ENCODE peak calls at places on chromosomes 5 and 9, in eight cellular contexts. One of them, this sample, is unnamed.

GRCh38 chr9:37010976-37011375 is 23.1 kb downstream of the PAX5 start:
- DNase-seq in pancreas: no peak
- DNase-seq in right atrium auricular region: no peak
- DNase-seq in AG04450: no peak
- DNase-seq in A549: no peak
- DNase-seq in AG10803: no peak
- DNase-seq in cardiac muscle cell: no peak
- DNase-seq in HCT116: no peak
- DNase-seq in this sample: no peak

GRCh38 chr5:172583931-172584511 is 57.0 kb upstream of the NEURL1B start:
- DNase-seq in AG04450: no peak
- DNase-seq in right atrium auricular region: peak
- DNase-seq in pancreas: no peak
- DNase-seq in AG10803: no peak
- DNase-seq in cardiac muscle cell: peak
- DNase-seq in HCT116: no peak
- DNase-seq in A549: no peak
- DNase-seq in this sample: no peak

GRCh38 chr9:111483419-111483861 is 743 bp downstream of the ECPAS start:
- DNase-seq in A549: no peak
- DNase-seq in cardiac muscle cell: no peak
- DNase-seq in AG04450: no peak
- DNase-seq in right atrium auricular region: no peak
- DNase-seq in pancreas: no peak
- DNase-seq in HCT116: no peak
- DNase-seq in AG10803: no peak
- DNase-seq in this sample: no peak

GRCh38 chr5:137657073-137657472 is 78.8 kb downstream of the KLHL3 start:
- DNase-seq in AG04450: no peak
- DNase-seq in HCT116: no peak
- DNase-seq in pancreas: no peak
- DNase-seq in AG10803: no peak
- DNase-seq in right atrium auricular region: no peak
- DNase-seq in A549: no peak
- DNase-seq in cardiac muscle cell: no peak
- DNase-seq in this sample: no peak

GRCh38 chr9:130453487-130453886 is 8.7 kb downstream of the ASS1 start:
- DNase-seq in A549: no peak
- DNase-seq in cardiac muscle cell: peak
- DNase-seq in HCT116: no peak
- DNase-seq in AG10803: no peak
- DNase-seq in pancreas: peak
- DNase-seq in right atrium auricular region: no peak
- DNase-seq in AG04450: no peak
- DNase-seq in this sample: no peak

GRCh38 chr5:6262651-6263363 is 115.5 kb downstream of the MED10 start:
- DNase-seq in HCT116: no peak
- DNase-seq in pancreas: no peak
- DNase-seq in AG10803: no peak
- DNase-seq in A549: no peak
- DNase-seq in AG04450: no peak
- DNase-seq in cardiac muscle cell: no peak
- DNase-seq in right atrium auricular region: no peak
- DNase-seq in this sample: no peak

GRCh38 chr5:52757991-52758390 is 29.7 kb upstream of the ITGA1 start:
- DNase-seq in A549: no peak
- DNase-seq in HCT116: no peak
- DNase-seq in AG04450: no peak
- DNase-seq in pancreas: no peak
- DNase-seq in right atrium auricular region: no peak
- DNase-seq in cardiac muscle cell: no peak
- DNase-seq in AG10803: no peak
- DNase-seq in this sample: no peak

GRCh38 chr5:59486508-59486907 is 407.0 kb downstream of the PDE4D start:
- DNase-seq in cardiac muscle cell: no peak
- DNase-seq in pancreas: no peak
- DNase-seq in AG10803: no peak
- DNase-seq in right atrium auricular region: no peak
- DNase-seq in AG04450: no peak
- DNase-seq in A549: no peak
- DNase-seq in HCT116: no peak
- DNase-seq in this sample: no peak

GRCh38 chr5:55303238-55303690 is 4.2 kb downstream of the DHX29 start:
- DNase-seq in cardiac muscle cell: peak
- DNase-seq in HCT116: no peak
- DNase-seq in AG04450: peak
- DNase-seq in pancreas: no peak
- DNase-seq in AG10803: peak
- DNase-seq in right atrium auricular region: no peak
- DNase-seq in A549: no peak
- DNase-seq in this sample: no peak

GRCh38 chr9:121835581-121836381 is 184.3 kb downstream of the DAB2IP start:
- DNase-seq in pancreas: no peak
- DNase-seq in AG10803: no peak
- DNase-seq in cardiac muscle cell: no peak
- DNase-seq in AG04450: no peak
- DNase-seq in HCT116: no peak
- DNase-seq in right atrium auricular region: no peak
- DNase-seq in A549: no peak
- DNase-seq in this sample: no peak

GRCh38 chr9:79390077-79390673 is 181.6 kb upstream of the TLE4 start:
- DNase-seq in pancreas: no peak
- DNase-seq in AG10803: peak
- DNase-seq in AG04450: peak
- DNase-seq in right atrium auricular region: no peak
- DNase-seq in HCT116: no peak
- DNase-seq in A549: no peak
- DNase-seq in cardiac muscle cell: no peak
- DNase-seq in this sample: no peak

DNA sequence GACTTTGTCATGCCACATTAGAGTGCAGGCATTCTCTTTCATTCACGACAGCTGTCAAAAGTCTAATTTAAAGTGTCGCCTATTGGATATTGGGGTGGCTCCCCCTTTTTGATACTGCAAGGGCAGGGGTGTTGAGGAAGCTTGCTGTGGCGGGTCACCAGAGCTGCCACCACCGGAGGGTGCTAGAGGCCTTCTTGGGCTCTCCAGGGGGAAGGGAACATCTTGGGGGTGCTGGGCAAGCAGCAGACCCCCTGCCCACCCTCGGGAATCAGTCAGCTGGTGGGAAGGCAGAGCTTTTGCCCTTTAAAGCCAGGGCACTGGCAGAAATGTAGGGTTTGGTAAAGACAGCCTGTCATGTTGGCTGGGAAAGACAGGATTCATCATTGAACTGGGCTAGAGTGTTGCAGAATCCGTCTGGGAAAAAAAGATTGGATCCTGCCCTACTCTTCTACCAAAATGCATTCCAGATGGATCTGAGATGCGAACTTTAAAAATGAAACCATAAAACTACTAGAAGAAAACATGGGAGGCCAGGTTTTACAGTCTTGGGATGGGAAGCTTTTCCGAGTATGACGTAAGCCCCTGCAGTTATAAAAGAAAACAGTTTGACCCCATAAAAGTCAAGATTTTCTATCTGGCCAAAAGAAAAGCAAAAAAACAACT is 22.3 kb downstream of the COL5A1 start:
- DNase-seq in AG04450: no peak
- DNase-seq in pancreas: no peak
- DNase-seq in A549: no peak
- DNase-seq in AG10803: peak
- DNase-seq in HCT116: no peak
- DNase-seq in cardiac muscle cell: no peak
- DNase-seq in right atrium auricular region: no peak
- DNase-seq in this sample: no peak
- TF ChIP-seq CTCF in AG04450: peak
- TF ChIP-seq CTCF in pancreas: no peak
- TF ChIP-seq CTCF in A549: peak
- TF ChIP-seq CTCF in AG10803: peak
- TF ChIP-seq CTCF in HCT116: peak
- TF ChIP-seq CTCF in cardiac muscle cell: peak
- TF ChIP-seq CTCF in right atrium auricular region: no peak
- TF ChIP-seq CTCF in this sample: no peak

GRCh38 chr5:179747815-179748214 is 15.2 kb downstream of the MAML1 start:
- DNase-seq in A549: no peak
- DNase-seq in AG04450: no peak
- DNase-seq in cardiac muscle cell: peak
- DNase-seq in right atrium auricular region: no peak
- DNase-seq in pancreas: no peak
- DNase-seq in AG10803: no peak
- DNase-seq in HCT116: no peak
- DNase-seq in this sample: no peak

GRCh38 chr5:179755022-179755421 is 22.4 kb downstream of the MAML1 start:
- DNase-seq in A549: no peak
- DNase-seq in HCT116: no peak
- DNase-seq in cardiac muscle cell: peak
- DNase-seq in AG10803: no peak
- DNase-seq in right atrium auricular region: no peak
- DNase-seq in AG04450: no peak
- DNase-seq in pancreas: no peak
- DNase-seq in this sample: no peak

GRCh38 chr5:179746872-179747271 is 14.2 kb downstream of the MAML1 start:
- DNase-seq in right atrium auricular region: no peak
- DNase-seq in AG04450: no peak
- DNase-seq in HCT116: no peak
- DNase-seq in cardiac muscle cell: no peak
- DNase-seq in AG10803: no peak
- DNase-seq in A549: no peak
- DNase-seq in pancreas: no peak
- DNase-seq in this sample: no peak

GRCh38 chr5:179754024-179754423 is 21.4 kb downstream of the MAML1 start:
- DNase-seq in AG04450: no peak
- DNase-seq in cardiac muscle cell: no peak
- DNase-seq in pancreas: no peak
- DNase-seq in AG10803: no peak
- DNase-seq in right atrium auricular region: no peak
- DNase-seq in HCT116: no peak
- DNase-seq in A549: no peak
- DNase-seq in this sample: no peak

GRCh38 chr5:179749857-179750508 is 17.4 kb downstream of the MAML1 start:
- DNase-seq in A549: no peak
- DNase-seq in AG04450: no peak
- DNase-seq in cardiac muscle cell: no peak
- DNase-seq in HCT116: no peak
- DNase-seq in AG10803: no peak
- DNase-seq in pancreas: no peak
- DNase-seq in right atrium auricular region: no peak
- DNase-seq in this sample: no peak
- TF ChIP-seq CTCF in A549: no peak
- TF ChIP-seq CTCF in AG04450: no peak
- TF ChIP-seq CTCF in cardiac muscle cell: no peak
- TF ChIP-seq CTCF in HCT116: no peak
- TF ChIP-seq CTCF in AG10803: no peak
- TF ChIP-seq CTCF in pancreas: no peak
- TF ChIP-seq CTCF in right atrium auricular region: no peak
- TF ChIP-seq CTCF in this sample: no peak

DNA sequence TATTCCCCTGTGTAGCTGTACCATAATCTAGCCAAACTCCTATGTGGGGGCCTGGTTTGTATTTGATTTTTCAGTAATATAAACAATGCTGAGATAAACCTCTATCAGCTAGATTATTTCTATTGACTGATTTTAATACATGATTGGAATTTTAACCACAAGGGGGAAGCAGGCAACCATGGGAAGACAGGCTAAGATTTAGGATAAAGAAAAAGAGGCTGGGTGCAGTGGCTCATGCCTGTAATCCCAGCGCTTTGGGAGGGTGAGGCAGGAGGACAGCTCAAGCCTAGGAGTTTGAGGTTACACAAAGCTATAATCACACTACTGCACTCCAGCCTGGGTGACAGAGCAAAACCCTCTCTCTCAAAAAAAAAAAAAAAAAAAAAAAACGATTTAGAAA is 18.1 kb upstream of the GPX3 start:
- DNase-seq in right atrium auricular region: peak
- DNase-seq in HCT116: peak
- DNase-seq in A549: peak
- DNase-seq in pancreas: no peak
- DNase-seq in AG10803: peak
- DNase-seq in cardiac muscle cell: peak
- DNase-seq in AG04450: no peak
- DNase-seq in this sample: no peak
- TF ChIP-seq CTCF in right atrium auricular region: peak
- TF ChIP-seq CTCF in HCT116: peak
- TF ChIP-seq CTCF in A549: peak
- TF ChIP-seq CTCF in pancreas: peak
- TF ChIP-seq CTCF in AG10803: peak
- TF ChIP-seq CTCF in cardiac muscle cell: peak
- TF ChIP-seq CTCF in AG04450: peak
- TF ChIP-seq CTCF in this sample: no peak

GRCh38 chr9:131641618-131642495 is 96.5 kb downstream of the PRRT1B start:
- DNase-seq in HCT116: no peak
- DNase-seq in A549: peak
- DNase-seq in pancreas: no peak
- DNase-seq in right atrium auricular region: no peak
- DNase-seq in cardiac muscle cell: no peak
- DNase-seq in AG10803: no peak
- DNase-seq in AG04450: no peak
- DNase-seq in this sample: no peak
- TF ChIP-seq CTCF in HCT116: no peak
- TF ChIP-seq CTCF in A549: no peak
- TF ChIP-seq CTCF in pancreas: no peak
- TF ChIP-seq CTCF in right atrium auricular region: no peak
- TF ChIP-seq CTCF in cardiac muscle cell: no peak
- TF ChIP-seq CTCF in AG10803: no peak
- TF ChIP-seq CTCF in AG04450: no peak
- TF ChIP-seq CTCF in this sample: no peak

This sample was measured in activated B cell treated with CpG ODN at 0.5 μM for 24 hours.